ENCODE peak calls at places on chromosomes 13 and 19, in five cellular contexts. One of them, this sample, is unnamed.

GRCh38 chr13:76944457-76944856 is 3.9 kb upstream of the ACOD1 start:
- DNase-seq in suprapubic skin: no peak
- DNase-seq in left ventricle myocardium inferior: no peak
- DNase-seq in CD8-positive, alpha-beta T cell: no peak
- DNase-seq in CD4-positive, alpha-beta T cell: no peak
- DNase-seq in this sample: no peak

GRCh38 chr13:111957913-111958450 is 109.0 kb upstream of the SOX1 start:
- DNase-seq in CD4-positive, alpha-beta T cell: no peak
- DNase-seq in CD8-positive, alpha-beta T cell: no peak
- DNase-seq in suprapubic skin: no peak
- DNase-seq in left ventricle myocardium inferior: no peak
- DNase-seq in this sample: no peak

GRCh38 chr19:4352701-4353121 is 9.3 kb downstream of the MPND start:
- DNase-seq in suprapubic skin: peak; percentile 70
- DNase-seq in CD4-positive, alpha-beta T cell: peak; percentile 62
- DNase-seq in CD8-positive, alpha-beta T cell: peak; percentile 77
- DNase-seq in left ventricle myocardium inferior: no peak
- DNase-seq in this sample: peak; percentile 61

GRCh38 chr19:49114630-49115363 is 627 bp downstream of the LIN7B start:
- DNase-seq in CD4-positive, alpha-beta T cell: peak; percentile 42
- DNase-seq in left ventricle myocardium inferior: peak; percentile 70
- DNase-seq in CD8-positive, alpha-beta T cell: peak; percentile 67
- DNase-seq in suprapubic skin: no peak
- DNase-seq in this sample: peak; percentile 85

GRCh38 chr13:111326621-111326965 is 6.2 kb downstream of the TEX29 start:
- DNase-seq in left ventricle myocardium inferior: no peak
- DNase-seq in CD8-positive, alpha-beta T cell: no peak
- DNase-seq in suprapubic skin: no peak
- DNase-seq in CD4-positive, alpha-beta T cell: no peak
- DNase-seq in this sample: no peak

GRCh38 chr13:44116562-44117315 is 237.0 kb downstream of the LACC1 start:
- DNase-seq in CD4-positive, alpha-beta T cell: no peak
- DNase-seq in left ventricle myocardium inferior: peak; percentile 25
- DNase-seq in suprapubic skin: no peak
- DNase-seq in CD8-positive, alpha-beta T cell: no peak
- DNase-seq in this sample: no peak

GRCh38 chr19:43638991-43639494 is 607 bp downstream of the CADM4 start:
- DNase-seq in left ventricle myocardium inferior: no peak
- DNase-seq in CD8-positive, alpha-beta T cell: no peak
- DNase-seq in suprapubic skin: no peak
- DNase-seq in CD4-positive, alpha-beta T cell: no peak
- DNase-seq in this sample: no peak

GRCh38 chr19:29321116-29321515 is 108.2 kb upstream of the UQCRFS1 start:
- DNase-seq in CD4-positive, alpha-beta T cell: no peak
- DNase-seq in suprapubic skin: no peak
- DNase-seq in left ventricle myocardium inferior: no peak
- DNase-seq in CD8-positive, alpha-beta T cell: no peak
- DNase-seq in this sample: no peak

GRCh38 chr13:79451500-79451962 is 29.4 kb upstream of the NDFIP2 start:
- DNase-seq in suprapubic skin: no peak
- DNase-seq in CD8-positive, alpha-beta T cell: peak; percentile 83
- DNase-seq in left ventricle myocardium inferior: no peak
- DNase-seq in CD4-positive, alpha-beta T cell: peak; percentile 79
- DNase-seq in this sample: no peak

GRCh38 chr19:17607936-17608335 is 52.5 kb downstream of the COLGALT1 start:
- DNase-seq in CD8-positive, alpha-beta T cell: no peak
- DNase-seq in left ventricle myocardium inferior: no peak
- DNase-seq in CD4-positive, alpha-beta T cell: no peak
- DNase-seq in suprapubic skin: no peak
- DNase-seq in this sample: no peak

GRCh38 chr13:73901324-73902068 is 232.7 kb downstream of the KLF12 start:
- DNase-seq in suprapubic skin: no peak
- DNase-seq in left ventricle myocardium inferior: no peak
- DNase-seq in CD8-positive, alpha-beta T cell: no peak
- DNase-seq in CD4-positive, alpha-beta T cell: no peak
- DNase-seq in this sample: no peak

GRCh38 chr19:51450730-51451307 is 7.4 kb downstream of the SIGLEC8 start:
- DNase-seq in left ventricle myocardium inferior: no peak
- DNase-seq in CD4-positive, alpha-beta T cell: no peak
- DNase-seq in suprapubic skin: no peak
- DNase-seq in CD8-positive, alpha-beta T cell: no peak
- DNase-seq in this sample: no peak

GRCh38 chr19:57351867-57352266 is 796 bp downstream of the ZNF304 start:
- DNase-seq in left ventricle myocardium inferior: no peak
- DNase-seq in CD8-positive, alpha-beta T cell: no peak
- DNase-seq in suprapubic skin: no peak
- DNase-seq in CD4-positive, alpha-beta T cell: no peak
- DNase-seq in this sample: no peak

GRCh38 chr13:26061947-26062346 is 10.1 kb upstream of the SHISA2 start:
- DNase-seq in CD4-positive, alpha-beta T cell: no peak
- DNase-seq in suprapubic skin: no peak
- DNase-seq in left ventricle myocardium inferior: no peak
- DNase-seq in CD8-positive, alpha-beta T cell: no peak
- DNase-seq in this sample: no peak

GRCh38 chr19:50790365-50790825 is at the start of gene ACP4:
- DNase-seq in CD8-positive, alpha-beta T cell: no peak
- DNase-seq in suprapubic skin: no peak
- DNase-seq in CD4-positive, alpha-beta T cell: no peak
- DNase-seq in left ventricle myocardium inferior: no peak
- DNase-seq in this sample: no peak

GRCh38 chr19:38666662-38667448 is 19.4 kb downstream of the ACTN4 start:
- DNase-seq in left ventricle myocardium inferior: no peak
- DNase-seq in suprapubic skin: no peak
- DNase-seq in CD8-positive, alpha-beta T cell: no peak
- DNase-seq in CD4-positive, alpha-beta T cell: no peak
- DNase-seq in this sample: peak; percentile 84

GRCh38 chr19:7595466-7596133 is at the start of gene CAMSAP3:
- DNase-seq in CD8-positive, alpha-beta T cell: peak; percentile 62
- DNase-seq in CD4-positive, alpha-beta T cell: peak; percentile 32
- DNase-seq in left ventricle myocardium inferior: no peak
- DNase-seq in suprapubic skin: no peak
- DNase-seq in this sample: peak; percentile 86

GRCh38 chr13:110014719-110015118 is 228.3 kb upstream of the IRS2 start:
- DNase-seq in left ventricle myocardium inferior: no peak
- DNase-seq in CD4-positive, alpha-beta T cell: no peak
- DNase-seq in suprapubic skin: no peak
- DNase-seq in CD8-positive, alpha-beta T cell: no peak
- DNase-seq in this sample: no peak

GRCh38 chr19:4692275-4693077 is 22.3 kb upstream of the MYDGF start:
- DNase-seq in left ventricle myocardium inferior: no peak
- DNase-seq in CD8-positive, alpha-beta T cell: no peak
- DNase-seq in CD4-positive, alpha-beta T cell: no peak
- DNase-seq in suprapubic skin: no peak
- DNase-seq in this sample: peak; percentile 83

GRCh38 chr13:46655727-46656180 is 102.8 kb downstream of the LRCH1 start:
- DNase-seq in suprapubic skin: no peak
- DNase-seq in left ventricle myocardium inferior: no peak
- DNase-seq in CD8-positive, alpha-beta T cell: no peak
- DNase-seq in CD4-positive, alpha-beta T cell: no peak
- DNase-seq in this sample: no peak

GRCh38 chr13:80598189-80598588 is 257.3 kb upstream of the SPRY2 start:
- DNase-seq in CD4-positive, alpha-beta T cell: no peak
- DNase-seq in CD8-positive, alpha-beta T cell: no peak
- DNase-seq in suprapubic skin: no peak
- DNase-seq in left ventricle myocardium inferior: no peak
- DNase-seq in this sample: no peak

GRCh38 chr13:99956473-99957349 is 14.9 kb downstream of the ZIC5 start:
- DNase-seq in left ventricle myocardium inferior: no peak
- DNase-seq in CD4-positive, alpha-beta T cell: no peak
- DNase-seq in CD8-positive, alpha-beta T cell: peak; percentile 48
- DNase-seq in suprapubic skin: no peak
- DNase-seq in this sample: peak; percentile 62
- TF ChIP-seq CTCF in left ventricle myocardium inferior: no peak
- TF ChIP-seq CTCF in CD4-positive, alpha-beta T cell: no peak
- TF ChIP-seq CTCF in CD8-positive, alpha-beta T cell: no peak
- TF ChIP-seq CTCF in suprapubic skin: no peak
- TF ChIP-seq CTCF in this sample: peak; percentile 40

GRCh38 chr19:46373573-46374359 is 26.9 kb downstream of the PPP5C start:
- DNase-seq in left ventricle myocardium inferior: peak; percentile 85
- DNase-seq in CD4-positive, alpha-beta T cell: no peak
- DNase-seq in CD8-positive, alpha-beta T cell: no peak
- DNase-seq in suprapubic skin: peak; percentile 90
- DNase-seq in this sample: no peak

GRCh38 chr19:46369817-46370216 is 22.9 kb downstream of the PPP5C start:
- DNase-seq in CD8-positive, alpha-beta T cell: no peak
- DNase-seq in suprapubic skin: no peak
- DNase-seq in left ventricle myocardium inferior: no peak
- DNase-seq in CD4-positive, alpha-beta T cell: no peak
- DNase-seq in this sample: no peak

GRCh38 chr19:46368116-46368515 is 21.2 kb downstream of the PPP5C start:
- DNase-seq in CD4-positive, alpha-beta T cell: no peak
- DNase-seq in CD8-positive, alpha-beta T cell: no peak
- DNase-seq in left ventricle myocardium inferior: no peak
- DNase-seq in suprapubic skin: peak; percentile 28
- DNase-seq in this sample: peak; percentile 89

GRCh38 chr19:46372901-46373572 is 26.1 kb downstream of the PPP5C start:
- DNase-seq in CD8-positive, alpha-beta T cell: no peak
- DNase-seq in CD4-positive, alpha-beta T cell: no peak
- DNase-seq in left ventricle myocardium inferior: no peak
- DNase-seq in suprapubic skin: peak; percentile 24
- DNase-seq in this sample: peak; percentile 33

DNA sequence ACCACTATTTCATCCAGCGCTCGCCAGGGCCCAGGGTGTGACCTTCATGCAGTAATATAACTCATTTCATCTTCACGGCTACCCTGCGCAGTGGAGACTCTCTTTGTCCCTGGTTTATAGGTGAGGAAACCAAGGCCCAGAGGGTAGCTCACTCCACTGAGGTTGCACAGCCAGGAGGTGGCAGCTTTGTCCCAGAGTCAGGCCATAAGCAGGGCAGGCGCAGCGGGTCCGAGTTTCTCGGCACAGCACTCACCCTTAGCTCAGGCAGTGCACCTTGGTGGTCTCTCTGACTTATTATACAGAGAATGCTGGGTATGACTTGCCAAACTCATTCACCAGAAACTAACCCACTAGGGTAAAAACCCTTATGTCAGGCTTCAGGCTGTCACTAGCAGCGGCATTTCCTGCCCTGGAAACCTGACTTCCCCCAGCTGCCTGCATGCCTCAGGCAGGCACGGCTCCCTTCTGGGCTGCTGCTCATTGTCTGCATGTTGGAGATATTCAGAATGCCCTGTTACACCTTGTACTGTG is 24.5 kb downstream of the PPP5C start:
- DNase-seq in suprapubic skin: peak; percentile 50
- DNase-seq in CD8-positive, alpha-beta T cell: no peak
- DNase-seq in CD4-positive, alpha-beta T cell: no peak
- DNase-seq in left ventricle myocardium inferior: no peak
- DNase-seq in this sample: no peak
- H3K27ac ChIP-seq in suprapubic skin: no peak overlapping the region
- H3K27ac ChIP-seq in CD8-positive, alpha-beta T cell: no peak overlapping the region
- H3K27ac ChIP-seq in CD4-positive, alpha-beta T cell: no peak overlapping the region
- H3K27ac ChIP-seq in left ventricle myocardium inferior: peak overlapping the region; percentile 45
- H3K27ac ChIP-seq in this sample: no peak overlapping the region

GRCh38 chr19:40285353-40286234 is 449 bp upstream of the AKT2 start:
- DNase-seq in CD8-positive, alpha-beta T cell: peak; percentile 96
- DNase-seq in suprapubic skin: peak; percentile 99
- DNase-seq in left ventricle myocardium inferior: peak; percentile 99
- DNase-seq in CD4-positive, alpha-beta T cell: peak; percentile 95
- DNase-seq in this sample: peak; percentile 99

GRCh38 chr19:40286235-40286530 is 1.0 kb upstream of the AKT2 start:
- DNase-seq in left ventricle myocardium inferior: no peak
- DNase-seq in suprapubic skin: no peak
- DNase-seq in CD8-positive, alpha-beta T cell: no peak
- DNase-seq in CD4-positive, alpha-beta T cell: no peak
- DNase-seq in this sample: no peak

GRCh38 chr19:40283414-40284250 is 1.5 kb downstream of the AKT2 start:
- DNase-seq in CD4-positive, alpha-beta T cell: no peak
- DNase-seq in left ventricle myocardium inferior: no peak
- DNase-seq in suprapubic skin: no peak
- DNase-seq in CD8-positive, alpha-beta T cell: no peak
- DNase-seq in this sample: no peak

GRCh38 chr19:40284251-40284500 is 969 bp downstream of the AKT2 start:
- DNase-seq in suprapubic skin: no peak
- DNase-seq in CD4-positive, alpha-beta T cell: no peak
- DNase-seq in CD8-positive, alpha-beta T cell: no peak
- DNase-seq in left ventricle myocardium inferior: no peak
- DNase-seq in this sample: no peak

DNA sequence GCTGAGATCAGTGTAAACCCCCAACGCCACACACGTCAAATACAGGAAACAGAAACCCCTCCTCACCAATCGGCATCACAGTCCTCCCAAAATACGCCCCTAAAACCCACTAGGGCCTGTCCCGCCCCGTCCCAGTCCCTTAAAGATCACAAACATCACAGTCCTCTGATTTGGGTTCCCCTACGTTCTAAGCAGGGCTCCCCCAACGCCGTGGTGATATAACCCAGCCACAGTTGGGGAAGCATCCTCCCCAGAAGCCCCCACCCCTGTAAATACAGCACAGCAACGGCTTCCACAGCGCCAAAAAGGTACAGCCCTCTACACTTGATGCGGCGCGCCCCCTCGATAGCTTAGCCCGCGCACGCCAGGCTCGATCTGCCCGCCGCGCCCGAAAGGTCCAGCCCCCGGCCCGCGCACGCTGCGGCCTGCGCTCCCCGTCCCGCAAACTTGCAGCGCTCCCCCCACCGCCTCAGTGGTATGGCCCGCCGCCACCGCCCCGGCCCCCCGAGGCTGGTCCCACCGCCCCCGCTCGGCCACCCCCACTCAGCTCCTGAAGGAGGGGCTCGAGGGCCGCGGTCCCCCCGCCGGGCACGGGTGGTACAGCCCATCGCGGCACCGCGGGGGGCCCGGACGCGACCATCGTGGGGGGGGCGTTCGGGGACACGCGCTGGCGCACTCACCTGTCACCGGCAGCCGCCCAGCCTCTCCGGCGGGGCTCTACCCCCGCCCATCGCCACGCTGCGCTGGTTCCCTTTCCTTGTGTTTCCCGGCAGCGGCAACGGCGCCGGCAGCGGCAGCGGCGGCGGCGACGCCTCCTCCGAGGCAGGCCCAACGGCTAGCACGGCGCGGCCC is at the start of gene AKT2:
- DNase-seq in CD4-positive, alpha-beta T cell: peak; percentile 12
- DNase-seq in CD8-positive, alpha-beta T cell: no peak
- DNase-seq in suprapubic skin: peak; percentile 87
- DNase-seq in left ventricle myocardium inferior: peak; percentile 66
- DNase-seq in this sample: peak; percentile 83
- TF ChIP-seq CTCF in CD4-positive, alpha-beta T cell: no peak
- TF ChIP-seq CTCF in CD8-positive, alpha-beta T cell: no peak
- TF ChIP-seq CTCF in suprapubic skin: no peak
- TF ChIP-seq CTCF in left ventricle myocardium inferior: no peak
- TF ChIP-seq CTCF in this sample: no peak

DNA sequence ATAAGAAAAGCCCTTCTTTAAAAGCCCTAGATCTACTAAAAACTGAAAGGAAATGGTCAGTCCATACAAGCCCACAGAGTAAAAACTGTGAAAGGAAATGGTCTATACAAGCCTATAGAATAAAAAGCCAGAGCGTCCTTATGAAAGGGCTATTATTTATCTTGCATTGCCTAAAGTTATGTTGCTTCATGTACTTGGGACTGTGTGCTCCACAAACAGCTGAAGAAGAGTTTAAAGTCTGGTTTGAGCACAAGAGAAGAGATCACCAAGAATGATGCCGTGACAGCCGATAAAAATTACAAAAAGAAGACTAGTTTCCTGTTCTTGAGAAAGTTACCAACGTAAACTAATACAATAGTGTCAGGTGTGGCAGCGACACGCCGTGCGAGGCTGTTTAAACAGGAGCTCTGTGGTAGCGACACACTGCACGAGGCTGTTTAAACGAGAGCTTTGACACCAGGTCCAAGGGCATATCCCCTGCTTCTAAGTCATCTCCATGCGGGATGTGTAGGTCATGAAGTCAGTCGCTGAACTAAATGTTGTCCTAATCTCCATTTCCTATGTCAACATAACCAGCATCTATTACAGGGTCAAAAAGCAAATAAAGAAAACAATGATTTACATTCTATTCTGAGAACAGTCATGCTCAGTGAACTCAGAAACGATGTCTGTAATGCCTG is 24.9 kb downstream of the PCID2 start:
- DNase-seq in CD4-positive, alpha-beta T cell: no peak
- DNase-seq in left ventricle myocardium inferior: no peak
- DNase-seq in suprapubic skin: no peak
- DNase-seq in CD8-positive, alpha-beta T cell: no peak
- DNase-seq in this sample: no peak
- H3K27ac ChIP-seq in CD4-positive, alpha-beta T cell: no peak overlapping the region
- H3K27ac ChIP-seq in left ventricle myocardium inferior: no peak overlapping the region
- H3K27ac ChIP-seq in suprapubic skin: no peak overlapping the region
- H3K27ac ChIP-seq in CD8-positive, alpha-beta T cell: no peak overlapping the region
- H3K27ac ChIP-seq in this sample: no peak overlapping the region

This sample was measured in WERI-Rb-1.